ENCODE peak calls at places on chromosome 4, in ten cellular contexts. One of them, this sample, is unnamed.

GRCh38 chr4:152968806-152969394 is 32.8 kb downstream of the FHDC1 start:
- DNase-seq in RWPE1: peak
- DNase-seq in endodermal cell: no peak
- DNase-seq in PC-3: peak
- DNase-seq in kidney: no peak
- DNase-seq in AG09309: no peak
- DNase-seq in choroid plexus epithelial cell: no peak
- DNase-seq in GM12865: no peak
- DNase-seq in endothelial cell: no peak
- DNase-seq in hepatocyte: no peak
- DNase-seq in this sample: no peak

GRCh38 chr4:6272863-6273660 is 3.4 kb downstream of the WFS1 start:
- DNase-seq in RWPE1: peak
- DNase-seq in endodermal cell: no peak
- DNase-seq in PC-3: peak
- DNase-seq in kidney: peak
- DNase-seq in AG09309: peak
- DNase-seq in choroid plexus epithelial cell: peak
- DNase-seq in GM12865: no peak
- DNase-seq in endothelial cell: no peak
- DNase-seq in hepatocyte: peak
- DNase-seq in this sample: no peak

GRCh38 chr4:115113382-115114106 is at the start of gene NDST4:
- DNase-seq in RWPE1: no peak
- DNase-seq in endodermal cell: no peak
- DNase-seq in PC-3: peak
- DNase-seq in kidney: no peak
- DNase-seq in AG09309: no peak
- DNase-seq in choroid plexus epithelial cell: peak
- DNase-seq in GM12865: no peak
- DNase-seq in endothelial cell: no peak
- DNase-seq in hepatocyte: peak
- DNase-seq in this sample: no peak

GRCh38 chr4:14022428-14022827 is 394.9 kb upstream of the BOD1L1 start:
- DNase-seq in RWPE1: no peak
- DNase-seq in endodermal cell: no peak
- DNase-seq in PC-3: no peak
- DNase-seq in kidney: no peak
- DNase-seq in AG09309: peak
- DNase-seq in choroid plexus epithelial cell: peak
- DNase-seq in GM12865: no peak
- DNase-seq in endothelial cell: no peak
- DNase-seq in hepatocyte: no peak
- DNase-seq in this sample: no peak

GRCh38 chr4:184745747-184746531 is 12.0 kb upstream of the CENPU start:
- DNase-seq in RWPE1: peak
- DNase-seq in endodermal cell: peak
- DNase-seq in PC-3: peak
- DNase-seq in kidney: no peak
- DNase-seq in AG09309: no peak
- DNase-seq in choroid plexus epithelial cell: peak
- DNase-seq in GM12865: peak
- DNase-seq in endothelial cell: peak
- DNase-seq in hepatocyte: peak
- DNase-seq in this sample: peak

GRCh38 chr4:113394730-113395530 is 345.5 kb downstream of the ANK2 start:
- DNase-seq in RWPE1: peak
- DNase-seq in endodermal cell: peak
- DNase-seq in PC-3: peak
- DNase-seq in kidney: no peak
- DNase-seq in AG09309: peak
- DNase-seq in choroid plexus epithelial cell: peak
- DNase-seq in GM12865: peak
- DNase-seq in endothelial cell: peak
- DNase-seq in hepatocyte: peak
- DNase-seq in this sample: peak

GRCh38 chr4:13470379-13470778 is 13.8 kb downstream of the RAB28 start:
- DNase-seq in RWPE1: no peak
- DNase-seq in endodermal cell: no peak
- DNase-seq in PC-3: no peak
- DNase-seq in kidney: no peak
- DNase-seq in AG09309: no peak
- DNase-seq in choroid plexus epithelial cell: peak
- DNase-seq in GM12865: peak
- DNase-seq in endothelial cell: no peak
- DNase-seq in hepatocyte: no peak
- DNase-seq in this sample: no peak

GRCh38 chr4:48909697-48910096 is 3.1 kb upstream of the OCIAD2 start:
- DNase-seq in RWPE1: peak
- DNase-seq in endodermal cell: peak
- DNase-seq in PC-3: peak
- DNase-seq in kidney: peak
- DNase-seq in AG09309: peak
- DNase-seq in choroid plexus epithelial cell: peak
- DNase-seq in GM12865: no peak
- DNase-seq in endothelial cell: no peak
- DNase-seq in hepatocyte: peak
- DNase-seq in this sample: no peak

GRCh38 chr4:122968227-122968812 is 45.9 kb upstream of the NUDT6 start:
- DNase-seq in RWPE1: no peak
- DNase-seq in endodermal cell: no peak
- DNase-seq in PC-3: peak
- DNase-seq in kidney: no peak
- DNase-seq in AG09309: no peak
- DNase-seq in choroid plexus epithelial cell: peak
- DNase-seq in GM12865: no peak
- DNase-seq in endothelial cell: no peak
- DNase-seq in hepatocyte: no peak
- DNase-seq in this sample: no peak

GRCh38 chr4:3303840-3304715 is 11.3 kb downstream of the RGS12 start:
- DNase-seq in RWPE1: no peak
- DNase-seq in endodermal cell: peak
- DNase-seq in PC-3: no peak
- DNase-seq in kidney: peak
- DNase-seq in AG09309: no peak
- DNase-seq in choroid plexus epithelial cell: no peak
- DNase-seq in GM12865: no peak
- DNase-seq in endothelial cell: no peak
- DNase-seq in hepatocyte: no peak
- DNase-seq in this sample: no peak

GRCh38 chr4:142353149-142353738 is 492.9 kb downstream of the INPP4B start:
- DNase-seq in RWPE1: peak
- DNase-seq in endodermal cell: no peak
- DNase-seq in PC-3: peak
- DNase-seq in kidney: no peak
- DNase-seq in AG09309: peak
- DNase-seq in choroid plexus epithelial cell: peak
- DNase-seq in GM12865: peak
- DNase-seq in endothelial cell: peak
- DNase-seq in hepatocyte: peak
- DNase-seq in this sample: no peak

GRCh38 chr4:99404595-99405287 is 30.4 kb downstream of the ADH7 start:
- DNase-seq in RWPE1: peak
- DNase-seq in endodermal cell: no peak
- DNase-seq in PC-3: peak
- DNase-seq in kidney: no peak
- DNase-seq in AG09309: no peak
- DNase-seq in choroid plexus epithelial cell: peak
- DNase-seq in GM12865: peak
- DNase-seq in endothelial cell: no peak
- DNase-seq in hepatocyte: no peak
- DNase-seq in this sample: no peak

DNA sequence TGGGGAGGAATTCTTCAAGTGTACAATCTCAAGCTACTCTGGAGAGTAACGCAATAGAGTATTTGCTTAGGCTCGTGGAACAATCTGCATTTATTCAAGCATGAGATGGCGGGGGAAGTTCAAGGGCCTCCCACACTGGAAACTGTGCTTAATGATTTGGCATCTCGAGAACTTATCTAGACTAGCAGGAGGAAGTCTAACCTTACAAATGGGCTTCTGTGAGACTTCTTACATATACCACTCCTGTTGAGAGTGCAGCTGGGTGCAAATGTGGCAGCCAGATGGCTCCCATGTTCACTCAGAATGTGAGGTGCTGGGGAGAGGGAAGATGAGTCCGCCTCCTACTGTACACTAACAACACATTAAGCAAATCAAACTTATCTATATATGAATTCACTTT is 29.3 kb upstream of the PTPN13 start:
- DNase-seq in RWPE1: no peak
- DNase-seq in endodermal cell: no peak
- DNase-seq in PC-3: no peak
- DNase-seq in kidney: no peak
- DNase-seq in AG09309: no peak
- DNase-seq in choroid plexus epithelial cell: no peak
- DNase-seq in GM12865: peak
- DNase-seq in endothelial cell: no peak
- DNase-seq in hepatocyte: no peak
- DNase-seq in this sample: no peak
- TF ChIP-seq CTCF in RWPE1: no peak
- TF ChIP-seq CTCF in endodermal cell: no peak
- TF ChIP-seq CTCF in PC-3: no peak
- TF ChIP-seq CTCF in kidney: no peak
- TF ChIP-seq CTCF in AG09309: no peak
- TF ChIP-seq CTCF in choroid plexus epithelial cell: no peak
- TF ChIP-seq CTCF in GM12865: no peak
- TF ChIP-seq CTCF in endothelial cell: no peak
- TF ChIP-seq CTCF in hepatocyte: no peak
- TF ChIP-seq CTCF in this sample: no peak

GRCh38 chr4:20544645-20545044 is 155.6 kb upstream of the PACRGL start:
- DNase-seq in RWPE1: peak
- DNase-seq in endodermal cell: no peak
- DNase-seq in PC-3: peak
- DNase-seq in kidney: no peak
- DNase-seq in AG09309: no peak
- DNase-seq in choroid plexus epithelial cell: peak
- DNase-seq in GM12865: peak
- DNase-seq in endothelial cell: no peak
- DNase-seq in hepatocyte: peak
- DNase-seq in this sample: no peak
- TF ChIP-seq CTCF in RWPE1: peak
- TF ChIP-seq CTCF in endodermal cell: peak
- TF ChIP-seq CTCF in PC-3: peak
- TF ChIP-seq CTCF in kidney: no peak
- TF ChIP-seq CTCF in AG09309: peak
- TF ChIP-seq CTCF in choroid plexus epithelial cell: peak
- TF ChIP-seq CTCF in GM12865: peak
- TF ChIP-seq CTCF in endothelial cell: peak
- TF ChIP-seq CTCF in hepatocyte: peak
- TF ChIP-seq CTCF in this sample: no peak

GRCh38 chr4:64715741-64716140 is 306.5 kb upstream of the TECRL start:
- DNase-seq in RWPE1: no peak
- DNase-seq in endodermal cell: no peak
- DNase-seq in PC-3: peak
- DNase-seq in kidney: no peak
- DNase-seq in AG09309: no peak
- DNase-seq in choroid plexus epithelial cell: no peak
- DNase-seq in GM12865: no peak
- DNase-seq in endothelial cell: no peak
- DNase-seq in hepatocyte: no peak
- DNase-seq in this sample: no peak

GRCh38 chr4:64718091-64718490 is 308.8 kb upstream of the TECRL start:
- DNase-seq in RWPE1: no peak
- DNase-seq in endodermal cell: no peak
- DNase-seq in PC-3: peak
- DNase-seq in kidney: no peak
- DNase-seq in AG09309: no peak
- DNase-seq in choroid plexus epithelial cell: peak
- DNase-seq in GM12865: no peak
- DNase-seq in endothelial cell: peak
- DNase-seq in hepatocyte: peak
- DNase-seq in this sample: no peak

DNA sequence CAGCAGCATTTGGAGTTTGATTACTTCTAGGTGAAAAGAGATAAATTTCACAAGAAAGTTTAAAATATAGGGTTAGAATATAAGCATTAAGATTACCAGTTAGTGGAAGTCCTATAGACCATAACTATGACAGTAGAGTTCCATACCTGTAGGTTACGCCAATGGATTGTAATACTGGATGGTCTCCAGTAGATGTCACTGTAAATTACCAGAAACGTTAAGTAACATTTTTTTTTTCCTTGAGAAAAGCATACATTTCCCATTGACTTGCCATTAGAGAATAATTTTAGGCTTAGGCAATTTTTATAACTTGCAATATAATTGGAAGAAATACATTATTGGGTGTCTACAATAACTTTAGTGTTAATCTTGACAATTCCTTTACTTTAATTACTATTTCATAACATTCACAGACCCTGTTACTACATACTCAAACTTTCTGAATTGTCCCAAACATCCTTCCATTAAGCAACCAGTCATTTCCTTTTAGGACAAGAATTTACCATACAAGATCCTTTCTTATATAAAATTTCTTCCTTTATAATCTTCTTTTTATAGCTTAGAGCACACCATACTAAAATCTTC is 304.1 kb upstream of the TECRL start:
- DNase-seq in RWPE1: peak
- DNase-seq in endodermal cell: no peak
- DNase-seq in PC-3: peak
- DNase-seq in kidney: no peak
- DNase-seq in AG09309: peak
- DNase-seq in choroid plexus epithelial cell: peak
- DNase-seq in GM12865: peak
- DNase-seq in endothelial cell: no peak
- DNase-seq in hepatocyte: peak
- DNase-seq in this sample: no peak
- TF ChIP-seq CTCF in RWPE1: peak
- TF ChIP-seq CTCF in endodermal cell: peak
- TF ChIP-seq CTCF in PC-3: peak
- TF ChIP-seq CTCF in kidney: peak
- TF ChIP-seq CTCF in AG09309: peak
- TF ChIP-seq CTCF in choroid plexus epithelial cell: peak
- TF ChIP-seq CTCF in GM12865: peak
- TF ChIP-seq CTCF in endothelial cell: peak
- TF ChIP-seq CTCF in hepatocyte: peak
- TF ChIP-seq CTCF in this sample: peak

DNA sequence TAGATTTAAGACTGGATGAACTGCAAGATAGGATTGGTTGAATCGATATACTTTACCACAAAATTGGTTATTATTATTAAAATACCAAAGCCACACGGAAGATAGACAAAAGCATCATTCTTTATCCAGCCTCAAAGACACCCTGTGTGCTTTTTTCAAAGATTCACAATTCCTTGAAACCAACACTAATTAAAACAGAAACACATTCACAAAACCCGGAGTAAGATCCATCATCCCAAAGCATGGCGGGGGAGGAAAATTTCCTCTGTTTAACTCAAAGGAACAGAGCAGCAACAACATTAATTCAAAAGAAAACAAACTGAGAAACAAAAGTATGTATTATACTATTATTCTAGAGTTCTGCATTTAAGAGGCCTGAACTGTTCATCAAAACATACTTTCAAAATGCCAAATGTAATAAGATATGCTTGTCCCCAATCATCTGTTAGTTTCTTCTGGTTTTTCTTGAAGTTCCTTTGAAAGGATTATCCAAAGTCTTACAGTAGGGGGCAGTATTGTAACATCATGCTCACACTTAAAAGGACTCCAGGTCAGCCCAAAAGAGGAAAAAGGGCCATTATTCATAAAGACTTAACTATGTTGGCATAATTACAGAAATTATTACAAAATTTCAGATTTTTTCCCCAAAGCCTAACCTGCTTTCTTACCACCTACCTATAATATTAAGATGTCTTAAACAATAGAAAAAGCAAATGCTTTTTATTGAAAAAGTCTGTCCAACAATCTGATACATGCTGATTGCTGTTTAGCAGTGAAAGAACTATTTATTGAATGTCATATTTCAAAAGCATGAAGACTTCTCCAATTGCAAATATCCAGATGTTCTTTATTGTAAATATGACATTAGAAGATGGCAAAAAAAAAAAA is 168.7 kb downstream of the SCFD2 start:
- DNase-seq in RWPE1: peak
- DNase-seq in endodermal cell: no peak
- DNase-seq in PC-3: peak
- DNase-seq in kidney: no peak
- DNase-seq in AG09309: peak
- DNase-seq in choroid plexus epithelial cell: peak
- DNase-seq in GM12865: peak
- DNase-seq in endothelial cell: no peak
- DNase-seq in hepatocyte: peak
- DNase-seq in this sample: peak
- TF ChIP-seq CTCF in RWPE1: peak
- TF ChIP-seq CTCF in endodermal cell: peak
- TF ChIP-seq CTCF in PC-3: peak
- TF ChIP-seq CTCF in kidney: peak
- TF ChIP-seq CTCF in AG09309: peak
- TF ChIP-seq CTCF in choroid plexus epithelial cell: peak
- TF ChIP-seq CTCF in GM12865: peak
- TF ChIP-seq CTCF in endothelial cell: peak
- TF ChIP-seq CTCF in hepatocyte: peak
- TF ChIP-seq CTCF in this sample: peak

This sample was measured in HL-60.